ENCODE peak calls at places on chromosomes 1 and 21, in eight cellular contexts. X, F, P, Z, H, C, R and A are unnamed samples.

GRCh38 chr21:45570826-45571601 is 28.8 kb upstream of the SLC19A1 start:
- DNase-seq in X (peak), F (peak), P (no peak), Z (no peak), H (no peak), C (no peak), R (no peak), A (no peak)

GRCh38 chr21:28872218-28872617 is 120.5 kb downstream of the LTN1 start:
- DNase-seq in X (no peak), F (no peak), P (no peak), Z (no peak), H (no peak), C (no peak), R (no peak), A (no peak)

GRCh38 chr1:114455102-114455785 is 55.8 kb downstream of the TRIM33 start:
- DNase-seq in X (peak), F (no peak), P (no peak), Z (no peak), H (no peak), C (no peak), R (no peak), A (no peak)

GRCh38 chr1:185971688-185972087 is 237.5 kb downstream of the HMCN1 start:
- DNase-seq in X (peak), F (peak), P (no peak), Z (peak), H (no peak), C (no peak), R (no peak), A (no peak)

GRCh38 chr1:244860914-244861610 is 3.3 kb downstream of the HNRNPU start:
- DNase-seq in X (no peak), F (no peak), P (no peak), Z (no peak), H (no peak), C (no peak), R (no peak), A (no peak)

GRCh38 chr1:204212715-204213114 is 1.1 kb downstream of the GOLT1A start:
- DNase-seq in X (no peak), F (no peak), P (no peak), Z (no peak), H (no peak), C (no peak), R (no peak), A (no peak)

GRCh38 chr1:119449964-119450363 is 35.0 kb downstream of the HSD3B2 start:
- DNase-seq in X (no peak), F (no peak), P (no peak), Z (no peak), H (no peak), C (no peak), R (no peak), A (no peak)

GRCh38 chr1:24899581-24900485 is 30.2 kb downstream of the RUNX3 start:
- DNase-seq in X (no peak), F (peak), P (no peak), Z (no peak), H (no peak), C (no peak), R (no peak), A (no peak)

GRCh38 chr1:87179851-87180519 is 148.7 kb upstream of the LMO4 start:
- DNase-seq in X (no peak), F (no peak), P (no peak), Z (no peak), H (no peak), C (no peak), R (no peak), A (no peak)

GRCh38 chr1:60130703-60131102 is 57.1 kb upstream of the C1orf87 start:
- DNase-seq in X (no peak), F (no peak), P (no peak), Z (no peak), H (no peak), C (no peak), R (no peak), A (no peak)

GRCh38 chr1:17194981-17195528 is 9.9 kb upstream of the PADI1 start:
- DNase-seq in X (no peak), F (no peak), P (no peak), Z (no peak), H (no peak), C (no peak), R (no peak), A (no peak)

GRCh38 chr21:44847261-44848056 is 26.0 kb downstream of the PTTG1IP start:
- DNase-seq in X (no peak), F (no peak), P (no peak), Z (no peak), H (no peak), C (no peak), R (no peak), A (no peak)

GRCh38 chr21:42348762-42349161 is 2.0 kb downstream of the TFF2 start:
- DNase-seq in X (no peak), F (no peak), P (no peak), Z (no peak), H (no peak), C (no peak), R (no peak), A (no peak)

GRCh38 chr1:34926156-34926555 is 3.3 kb downstream of the DLGAP3 start:
- DNase-seq in X (no peak), F (no peak), P (no peak), Z (no peak), H (no peak), C (no peak), R (no peak), A (no peak)

GRCh38 chr1:204255225-204255624 is 41.4 kb upstream of the GOLT1A start:
- DNase-seq in X (no peak), F (no peak), P (no peak), Z (no peak), H (no peak), C (no peak), R (no peak), A (no peak)

GRCh38 chr1:203440780-203441179 is 34.8 kb upstream of the PRELP start:
- DNase-seq in X (peak), F (peak), P (no peak), Z (no peak), H (peak), C (peak), R (peak), A (no peak)

GRCh38 chr1:114353233-114353632 is 157.8 kb downstream of the TRIM33 start:
- DNase-seq in X (peak), F (peak), P (no peak), Z (peak), H (peak), C (peak), R (peak), A (no peak)

GRCh38 chr1:6389971-6390370 is 3.6 kb downstream of the ACOT7 start:
- DNase-seq in X (no peak), F (no peak), P (no peak), Z (no peak), H (no peak), C (no peak), R (no peak), A (no peak)

GRCh38 chr1:47871799-47872353 is 125.3 kb downstream of the TRABD2B start:
- DNase-seq in X (peak), F (no peak), P (no peak), Z (no peak), H (no peak), C (no peak), R (no peak), A (no peak)

GRCh38 chr1:113745425-113745824 is 13.9 kb downstream of the PHTF1 start:
- DNase-seq in X (no peak), F (no peak), P (no peak), Z (no peak), H (no peak), C (no peak), R (no peak), A (no peak)

GRCh38 chr1:206041640-206042039 is 11.3 kb upstream of the RHEX start:
- DNase-seq in X (no peak), F (no peak), P (no peak), Z (no peak), H (no peak), C (no peak), R (no peak), A (no peak)

GRCh38 chr1:7744882-7745281 is 26.2 kb upstream of the VAMP3 start:
- DNase-seq in X (no peak), F (no peak), P (no peak), Z (no peak), H (no peak), C (no peak), R (no peak), A (no peak)

GRCh38 chr1:203338335-203339036 is 12.4 kb downstream of the FMOD start:
- DNase-seq in X (peak), F (peak), P (no peak), Z (no peak), H (peak), C (peak), R (no peak), A (peak)

GRCh38 chr1:202844935-202845334 is 34.2 kb downstream of the PCAT6 start:
- DNase-seq in X (peak), F (no peak), P (no peak), Z (no peak), H (no peak), C (no peak), R (no peak), A (no peak)

GRCh38 chr1:53683986-53684740 is 54.8 kb downstream of the GLIS1 start:
- DNase-seq in X (no peak), F (no peak), P (no peak), Z (no peak), H (no peak), C (no peak), R (no peak), A (no peak)

GRCh38 chr1:82052563-82052962 is 251.8 kb downstream of the ADGRL2 start:
- DNase-seq in X (no peak), F (no peak), P (no peak), Z (no peak), H (no peak), C (no peak), R (no peak), A (no peak)

GRCh38 chr1:53073899-53074311 is 11.9 kb downstream of the PODN start:
- DNase-seq in X (peak), F (no peak), P (no peak), Z (no peak), H (peak), C (peak), R (no peak), A (no peak)

GRCh38 chr1:206461602-206462455 is 8.4 kb upstream of the IKBKE start:
- DNase-seq in X (peak), F (peak), P (peak), Z (no peak), H (peak), C (no peak), R (peak), A (peak)

GRCh38 chr1:30704765-30705509 is 18.4 kb downstream of the MATN1 start:
- DNase-seq in X (no peak), F (no peak), P (no peak), Z (no peak), H (no peak), C (no peak), R (peak), A (no peak)

GRCh38 chr1:92356956-92357355 is 58.1 kb downstream of the RPAP2 start:
- DNase-seq in X (peak), F (peak), P (no peak), Z (peak), H (no peak), C (no peak), R (no peak), A (no peak)

GRCh38 chr1:88890790-88891317 is 513 bp downstream of the GTF2B start:
- DNase-seq in X (peak), F (no peak), P (no peak), Z (no peak), H (no peak), C (no peak), R (no peak), A (peak)